ENCODE peak calls at places on chromosomes 7 and 10, in nine cellular contexts. U is small intestine; X is lower lobe of right lung; A is endothelial cell of umbilical vein; O is CD4-positive, CD25-positive, alpha-beta regulatory T cell; T is heart left ventricle; C is CD4-positive, alpha-beta memory T cell; Y is A549; W is HAP-1. S is an unnamed sample. For H3K4me1, the result is how much of the 10 kb centered on the place peaks cover.

GRCh38 chr10:110414563-110415309 is 83.0 kb upstream of the DUSP5 start:
- DNase-seq in T (no peak), A (no peak), O (peak), C (peak), Y (peak), U (peak), X (no peak), W (no peak), S (peak)

GRCh38 chr10:99430116-99430450 is 341 bp downstream of the GOT1 start:
- DNase-seq in O (no peak), A (no peak), U (no peak), W (no peak), C (no peak), X (no peak), T (no peak), Y (no peak), S (no peak)

GRCh38 chr7:683526-684205 is 42.8 kb upstream of the DNAAF5 start:
- DNase-seq in C (no peak), X (no peak), W (no peak), T (no peak), O (no peak), Y (no peak), A (no peak), U (no peak), S (no peak)

GRCh38 chr10:100043344-100043743 is 33.6 kb upstream of the DNMBP start:
- DNase-seq in X (no peak), W (no peak), Y (no peak), U (peak), C (no peak), O (no peak), T (no peak), A (peak), S (no peak)

GRCh38 chr10:130709415-130709814 is 573.2 kb downstream of the GLRX3 start:
- DNase-seq in C (no peak), W (no peak), A (no peak), T (no peak), X (no peak), O (no peak), U (no peak), Y (no peak), S (no peak)

GRCh38 chr10:74930962-74931361 is 104.6 kb downstream of the KAT6B start:
- DNase-seq in U (no peak), T (no peak), O (no peak), Y (no peak), W (no peak), X (no peak), C (no peak), A (no peak), S (no peak)

GRCh38 chr7:28615091-28615490 is 202.8 kb downstream of the CREB5 start:
- DNase-seq in U (no peak), Y (no peak), T (no peak), A (peak), W (no peak), C (no peak), O (no peak), X (no peak), S (no peak)

GRCh38 chr7:47520408-47520807 is 61.5 kb downstream of the TNS3 start:
- DNase-seq in O (no peak), T (peak), W (no peak), X (no peak), Y (no peak), A (no peak), C (no peak), U (no peak), S (peak)

GRCh38 chr7:155645652-155646051 is 1.2 kb downstream of the RBM33 start:
- DNase-seq in X (no peak), A (peak), Y (no peak), W (no peak), T (no peak), C (no peak), U (no peak), O (no peak), S (no peak)

GRCh38 chr10:17025444-17026295 is 103.9 kb downstream of the CUBN start:
- DNase-seq in C (peak), Y (no peak), U (no peak), X (no peak), T (no peak), W (no peak), O (peak), A (peak), S (peak)

GRCh38 chr10:70693619-70694286 is 21.4 kb downstream of the ADAMTS14 start:
- DNase-seq in Y (no peak), U (no peak), T (peak), W (no peak), O (no peak), C (no peak), X (no peak), A (no peak), S (peak)

GRCh38 chr7:5773661-5774086 is 7.8 kb downstream of the RNF216 start:
- DNase-seq in T (no peak), Y (no peak), X (no peak), A (peak), W (no peak), U (no peak), C (no peak), O (no peak), S (peak)

GRCh38 chr10:44696496-44696895 is 214.6 kb upstream of the TMEM72 start:
- DNase-seq in O (no peak), W (no peak), X (no peak), C (no peak), A (no peak), U (no peak), T (no peak), Y (no peak), S (peak)

GRCh38 chr7:69702357-69702756 is 104.1 kb downstream of the AUTS2 start:
- DNase-seq in U (no peak), X (no peak), A (no peak), Y (no peak), W (no peak), T (no peak), O (no peak), C (no peak), S (no peak)

GRCh38 chr10:129466703-129467345 is at the start of gene MGMT:
- DNase-seq in O (peak), T (peak), C (peak), X (peak), A (peak), Y (peak), W (peak), U (peak), S (peak)

GRCh38 chr10:113347508-113347907 is 205.3 kb upstream of the HABP2 start:
- DNase-seq in X (no peak), W (no peak), O (no peak), U (no peak), Y (no peak), C (no peak), A (no peak), T (peak), S (no peak)

GRCh38 chr10:18866852-18867251 is 181.7 kb upstream of the MALRD1 start:
- DNase-seq in X (no peak), Y (no peak), W (no peak), A (no peak), C (no peak), T (no peak), O (no peak), U (no peak), S (no peak)

GRCh38 chr7:104862719-104863118 is 151.3 kb upstream of the KMT2E start:
- DNase-seq in O (no peak), T (no peak), U (no peak), W (no peak), C (no peak), A (no peak), Y (peak), X (no peak), S (no peak)

GRCh38 chr10:35781643-35782035 is 139.5 kb upstream of the FZD8 start:
- DNase-seq in Y (no peak), A (peak), U (peak), T (no peak), X (no peak), O (no peak), W (no peak), C (no peak), S (no peak)

GRCh38 chr10:13949844-13950542 is 363.2 kb downstream of the PRPF18 start:
- DNase-seq in Y (no peak), A (peak), T (no peak), C (no peak), O (no peak), W (no peak), U (no peak), X (no peak), S (peak)

GRCh38 chr7:118352854-118353453 is 128.4 kb downstream of the ANKRD7 start:
- DNase-seq in Y (no peak), U (peak), T (no peak), W (peak), O (no peak), A (no peak), X (no peak), C (no peak), S (peak)

GRCh38 chr7:129212596-129212995 is 12.2 kb upstream of the AHCYL2 start:
- DNase-seq in U (no peak), C (no peak), T (no peak), A (no peak), O (no peak), X (no peak), Y (no peak), W (no peak), S (no peak)

GRCh38 chr7:111509298-111509697 is 53.0 kb downstream of the IMMP2L start:
- DNase-seq in T (no peak), W (no peak), O (no peak), U (no peak), A (no peak), X (no peak), Y (no peak), C (no peak), S (no peak)

GRCh38 chr10:22552888-22553378 is 161.4 kb downstream of the PIP4K2A start:
- DNase-seq in C (no peak), U (no peak), A (no peak), O (no peak), T (no peak), W (peak), X (no peak), Y (no peak), S (peak)

GRCh38 chr7:111159426-111159825 is 68.5 kb downstream of the LRRN3 start:
- DNase-seq in C (no peak), U (no peak), X (no peak), A (no peak), O (no peak), W (no peak), T (no peak), Y (no peak), S (peak)

GRCh38 chr10:8063128-8063908 is 8.8 kb downstream of the GATA3 start:
- DNase-seq in T (no peak), X (no peak), C (no peak), W (no peak), A (peak), O (no peak), U (no peak), Y (no peak), S (no peak)
- H3K4me1 ChIP-seq in T (under half), X (half or more), C (half or more), W (under half), A (half or more), O (half or more), U (under half), Y (under half), S (under half)

GRCh38 chr10:620417-620816 is 69.1 kb downstream of the DIP2C start:
- DNase-seq in U (no peak), X (no peak), A (no peak), Y (no peak), T (no peak), O (no peak), C (no peak), W (no peak), S (no peak)

GRCh38 chr10:619710-620109 is 69.8 kb downstream of the DIP2C start:
- DNase-seq in T (no peak), O (no peak), U (no peak), A (no peak), W (no peak), X (peak), Y (no peak), C (no peak), S (no peak)

GRCh38 chr10:621500-621899 is 68.0 kb downstream of the DIP2C start:
- DNase-seq in A (no peak), Y (no peak), C (no peak), O (no peak), X (no peak), U (no peak), T (no peak), W (no peak), S (no peak)

GRCh38 chr10:621981-622740 is 67.3 kb downstream of the DIP2C start:
- DNase-seq in C (no peak), A (no peak), O (no peak), Y (no peak), W (peak), U (no peak), X (no peak), T (no peak), S (peak)

DNA sequence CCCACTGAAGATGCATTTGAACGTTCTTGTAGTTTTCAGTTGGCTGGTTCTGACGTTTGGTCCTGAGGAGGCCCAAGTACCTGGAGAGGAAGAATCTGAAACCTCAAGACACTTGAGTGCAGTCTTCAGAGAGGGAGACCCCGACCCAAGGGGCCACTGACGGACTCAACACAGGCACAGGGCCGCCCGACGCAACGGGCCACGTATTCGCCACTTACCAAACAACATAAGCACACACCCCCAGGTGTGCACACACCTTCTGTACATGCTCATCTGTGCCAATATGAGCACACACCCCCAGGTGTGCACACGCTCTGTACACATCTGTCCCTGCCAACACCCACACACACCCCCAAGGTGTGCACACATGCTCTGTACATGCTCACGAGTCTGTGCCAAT is 68.5 kb downstream of the DIP2C start:
- DNase-seq in U (no peak), T (no peak), C (no peak), O (no peak), W (no peak), Y (no peak), A (no peak), X (peak), S (no peak)
- H3K4me1 ChIP-seq in U (under half), T (under half), C (under half), O (under half), W (under half), Y (under half), A (under half), X (under half), S (under half)

GRCh38 chr10:7788640-7789335 is 811 bp downstream of the ATP5F1C start:
- DNase-seq in T (peak), Y (no peak), O (no peak), C (no peak), A (peak), U (no peak), X (no peak), W (peak), S (peak)
- H3K4me1 ChIP-seq in T (half or more), Y (under half), O (under half), C (half or more), A (under half), U (under half), X (half or more), W (under half), S (under half)

DNA sequence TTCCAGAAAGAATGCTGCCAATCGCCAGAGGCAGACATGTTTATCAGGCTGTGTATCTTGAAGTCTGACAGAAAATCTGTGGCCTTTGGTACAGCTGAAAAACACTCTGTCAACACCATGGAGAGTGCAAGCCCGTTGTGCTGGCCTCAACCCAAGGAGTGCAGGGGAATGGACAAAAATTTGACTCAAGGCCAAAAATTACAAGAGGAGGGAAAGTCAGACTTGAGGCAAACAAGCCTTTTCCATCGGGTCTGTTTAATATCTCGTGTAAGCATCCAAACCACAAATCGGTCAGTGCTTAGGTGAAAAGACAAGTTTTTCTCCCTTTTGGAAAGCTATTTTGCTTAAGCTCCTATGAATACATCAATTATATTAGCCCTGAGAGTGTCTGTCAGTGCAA is 305.3 kb upstream of the NFE2L3 start:
- DNase-seq in Y (no peak), A (peak), U (no peak), O (no peak), T (peak), C (no peak), X (no peak), W (no peak), S (peak)
- H3K4me1 ChIP-seq in Y (under half), A (under half), U (under half), O (under half), T (under half), C (under half), X (under half), W (under half), S (under half)

DNA sequence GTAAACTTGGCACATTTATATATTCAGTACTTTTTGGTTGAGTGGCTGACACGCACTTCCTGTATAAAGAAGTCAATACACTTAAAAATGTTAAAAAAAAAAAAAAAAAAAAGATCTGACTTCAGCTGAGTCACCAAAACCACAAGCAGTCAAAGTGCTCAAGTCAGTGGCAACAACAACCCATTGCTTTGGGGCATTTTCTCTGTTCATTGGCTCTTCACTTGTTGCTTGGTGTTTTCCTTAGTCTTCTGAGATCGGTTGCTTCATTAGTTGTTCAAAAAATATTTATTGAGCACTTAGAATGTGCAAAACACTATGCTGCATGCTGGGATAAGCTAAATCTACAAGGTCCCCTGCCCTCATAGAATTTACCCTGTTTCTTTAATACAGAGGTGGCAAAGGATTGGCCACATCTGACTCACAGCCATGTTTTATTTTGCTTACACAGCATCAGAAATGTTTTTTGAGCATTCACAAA is 63.7 kb downstream of the ZNRF2 start:
- DNase-seq in T (no peak), A (peak), C (peak), Y (peak), W (no peak), X (no peak), U (peak), O (peak), S (peak)
- H3K4me1 ChIP-seq in T (half or more), A (under half), C (half or more), Y (under half), W (half or more), X (under half), U (under half), O (half or more), S (under half)

DNA sequence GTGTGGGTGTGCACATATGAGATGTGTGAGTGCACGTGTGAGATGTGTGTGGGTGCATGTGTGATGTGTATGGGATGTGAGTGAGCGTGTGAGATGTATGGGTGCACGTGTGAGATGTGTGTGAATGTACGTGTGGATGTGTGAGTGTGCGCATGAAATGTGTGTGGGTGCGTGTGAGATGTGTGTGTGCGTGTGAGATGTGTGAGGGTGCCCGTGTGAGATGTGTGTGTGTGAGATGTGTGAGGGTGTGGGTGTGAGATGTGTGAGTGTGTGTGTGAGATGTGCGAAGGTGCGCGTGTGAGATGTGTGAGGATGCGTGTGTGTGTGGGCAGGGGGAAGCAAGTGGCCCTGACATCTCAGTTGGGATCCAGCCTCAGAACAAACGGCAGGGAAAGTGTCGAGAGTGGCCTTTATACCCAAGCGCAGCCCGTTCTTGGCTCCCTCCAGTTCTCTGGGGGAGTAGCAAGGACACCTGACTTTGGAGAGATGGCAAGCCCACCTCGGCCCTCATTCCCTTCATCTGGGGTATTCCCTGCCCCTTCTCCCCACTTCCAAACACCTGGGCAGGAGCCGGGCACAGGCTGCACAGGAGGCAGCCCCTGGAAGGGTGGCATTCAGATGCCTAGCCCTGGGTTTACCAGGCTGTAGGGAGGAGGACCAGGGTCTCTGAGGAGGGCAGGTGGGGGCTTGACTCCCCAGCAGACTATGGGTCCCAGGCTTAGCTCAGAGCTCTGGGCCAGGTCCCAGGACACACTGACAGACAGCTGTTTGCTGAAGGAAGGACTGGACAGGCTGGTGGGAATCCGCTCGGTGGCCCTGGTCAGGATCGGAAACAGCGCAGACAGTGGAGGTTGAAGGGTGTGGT is 31.6 kb downstream of the PPIF start:
- DNase-seq in X (peak), O (no peak), A (no peak), Y (no peak), C (no peak), W (no peak), U (no peak), T (no peak), S (no peak)
- H3K4me1 ChIP-seq in X (under half), O (under half), A (under half), Y (under half), C (under half), W (under half), U (under half), T (under half), S (under half)